ENCODE peak calls at places on chromosomes 13 and 19, in seven cellular contexts. One of them, this sample, is unnamed.

GRCh38 chr13:86601351-86601750 is 802.1 kb upstream of the SLITRK6 start:
- DNase-seq in RWPE1: no peak
- DNase-seq in lower leg skin: no peak
- DNase-seq in progenitor cell of endocrine pancreas: no peak
- DNase-seq in cardiac fibroblast: no peak
- DNase-seq in CD4-positive, alpha-beta T cell: no peak
- DNase-seq in GM12865: no peak
- DNase-seq in this sample: no peak

GRCh38 chr13:27186295-27186694 is 14.7 kb upstream of the USP12 start:
- DNase-seq in RWPE1: peak; percentile 28
- DNase-seq in lower leg skin: no peak
- DNase-seq in progenitor cell of endocrine pancreas: no peak
- DNase-seq in cardiac fibroblast: no peak
- DNase-seq in CD4-positive, alpha-beta T cell: no peak
- DNase-seq in GM12865: no peak
- DNase-seq in this sample: no peak

GRCh38 chr13:24605923-24606372 is 74.3 kb upstream of the ATP12A start:
- DNase-seq in RWPE1: no peak
- DNase-seq in lower leg skin: no peak
- DNase-seq in progenitor cell of endocrine pancreas: no peak
- DNase-seq in cardiac fibroblast: peak; percentile 58
- DNase-seq in CD4-positive, alpha-beta T cell: no peak
- DNase-seq in GM12865: peak; percentile 44
- DNase-seq in this sample: no peak

GRCh38 chr13:68232351-68233130 is 1002.4 kb upstream of the PCDH9 start:
- DNase-seq in RWPE1: no peak
- DNase-seq in lower leg skin: no peak
- DNase-seq in progenitor cell of endocrine pancreas: no peak
- DNase-seq in cardiac fibroblast: no peak
- DNase-seq in CD4-positive, alpha-beta T cell: no peak
- DNase-seq in GM12865: no peak
- DNase-seq in this sample: no peak

GRCh38 chr13:26896986-26897668 is 136.5 kb upstream of the GPR12 start:
- DNase-seq in RWPE1: no peak
- DNase-seq in lower leg skin: peak; percentile 15
- DNase-seq in progenitor cell of endocrine pancreas: no peak
- DNase-seq in cardiac fibroblast: no peak
- DNase-seq in CD4-positive, alpha-beta T cell: no peak
- DNase-seq in GM12865: no peak
- DNase-seq in this sample: no peak

GRCh38 chr13:19838726-19839342 is 24.6 kb downstream of the ZMYM5 start:
- DNase-seq in RWPE1: no peak
- DNase-seq in lower leg skin: no peak
- DNase-seq in progenitor cell of endocrine pancreas: no peak
- DNase-seq in cardiac fibroblast: peak; percentile 86
- DNase-seq in CD4-positive, alpha-beta T cell: no peak
- DNase-seq in GM12865: no peak
- DNase-seq in this sample: no peak

GRCh38 chr19:33482486-33482885 is 39.1 kb downstream of the PEPD start:
- DNase-seq in RWPE1: no peak
- DNase-seq in lower leg skin: no peak
- DNase-seq in progenitor cell of endocrine pancreas: no peak
- DNase-seq in cardiac fibroblast: peak; percentile 45
- DNase-seq in CD4-positive, alpha-beta T cell: no peak
- DNase-seq in GM12865: no peak
- DNase-seq in this sample: no peak

GRCh38 chr13:31968473-31968872 is 63.1 kb upstream of the FRY start:
- DNase-seq in RWPE1: no peak
- DNase-seq in lower leg skin: no peak
- DNase-seq in progenitor cell of endocrine pancreas: no peak
- DNase-seq in cardiac fibroblast: no peak
- DNase-seq in CD4-positive, alpha-beta T cell: no peak
- DNase-seq in GM12865: peak; percentile 68
- DNase-seq in this sample: no peak

GRCh38 chr19:38506723-38507550 is 73.4 kb downstream of the RYR1 start:
- DNase-seq in RWPE1: peak; percentile 97
- DNase-seq in lower leg skin: peak; percentile 96
- DNase-seq in progenitor cell of endocrine pancreas: peak; percentile 25
- DNase-seq in cardiac fibroblast: peak; percentile 60
- DNase-seq in CD4-positive, alpha-beta T cell: peak; percentile 73
- DNase-seq in GM12865: peak; percentile 80
- DNase-seq in this sample: peak; percentile 6

GRCh38 chr19:33462112-33462726 is 59.4 kb downstream of the PEPD start:
- DNase-seq in RWPE1: no peak
- DNase-seq in lower leg skin: peak; percentile 69
- DNase-seq in progenitor cell of endocrine pancreas: no peak
- DNase-seq in cardiac fibroblast: no peak
- DNase-seq in CD4-positive, alpha-beta T cell: no peak
- DNase-seq in GM12865: no peak
- DNase-seq in this sample: no peak

GRCh38 chr19:33826521-33826920 is 29.9 kb downstream of the KCTD15 start:
- DNase-seq in RWPE1: no peak
- DNase-seq in lower leg skin: peak; percentile 57
- DNase-seq in progenitor cell of endocrine pancreas: no peak
- DNase-seq in cardiac fibroblast: no peak
- DNase-seq in CD4-positive, alpha-beta T cell: no peak
- DNase-seq in GM12865: no peak
- DNase-seq in this sample: no peak

GRCh38 chr13:102128216-102128800 is 273.5 kb downstream of the FGF14 start:
- DNase-seq in RWPE1: peak; percentile 78
- DNase-seq in lower leg skin: no peak
- DNase-seq in progenitor cell of endocrine pancreas: no peak
- DNase-seq in cardiac fibroblast: peak; percentile 37
- DNase-seq in CD4-positive, alpha-beta T cell: no peak
- DNase-seq in GM12865: peak; percentile 23
- DNase-seq in this sample: no peak

GRCh38 chr13:26629260-26629659 is 71.8 kb downstream of the WASF3 start:
- DNase-seq in RWPE1: no peak
- DNase-seq in lower leg skin: no peak
- DNase-seq in progenitor cell of endocrine pancreas: no peak
- DNase-seq in cardiac fibroblast: peak; percentile 39
- DNase-seq in CD4-positive, alpha-beta T cell: no peak
- DNase-seq in GM12865: no peak
- DNase-seq in this sample: no peak

GRCh38 chr19:8028951-8029491 is 23.5 kb upstream of the CCL25 start:
- DNase-seq in RWPE1: no peak
- DNase-seq in lower leg skin: no peak
- DNase-seq in progenitor cell of endocrine pancreas: peak; percentile 33
- DNase-seq in cardiac fibroblast: peak; percentile 12
- DNase-seq in CD4-positive, alpha-beta T cell: no peak
- DNase-seq in GM12865: no peak
- DNase-seq in this sample: no peak

GRCh38 chr13:50353651-50354415 is 338.6 kb downstream of the KCNRG start:
- DNase-seq in RWPE1: peak; percentile 19
- DNase-seq in lower leg skin: no peak
- DNase-seq in progenitor cell of endocrine pancreas: no peak
- DNase-seq in cardiac fibroblast: peak; percentile 69
- DNase-seq in CD4-positive, alpha-beta T cell: no peak
- DNase-seq in GM12865: no peak
- DNase-seq in this sample: peak; percentile 35

GRCh38 chr19:13027557-13027956 is 32.3 kb downstream of the NFIX start:
- DNase-seq in RWPE1: no peak
- DNase-seq in lower leg skin: no peak
- DNase-seq in progenitor cell of endocrine pancreas: no peak
- DNase-seq in cardiac fibroblast: no peak
- DNase-seq in CD4-positive, alpha-beta T cell: no peak
- DNase-seq in GM12865: no peak
- DNase-seq in this sample: no peak

GRCh38 chr19:6060600-6061391 is 49.5 kb downstream of the RFX2 start:
- DNase-seq in RWPE1: peak; percentile 89
- DNase-seq in lower leg skin: peak; percentile 91
- DNase-seq in progenitor cell of endocrine pancreas: no peak
- DNase-seq in cardiac fibroblast: peak; percentile 17
- DNase-seq in CD4-positive, alpha-beta T cell: peak; percentile 30
- DNase-seq in GM12865: no peak
- DNase-seq in this sample: peak; percentile 34

GRCh38 chr19:5030136-5030820 is 61.4 kb downstream of the KDM4B start:
- DNase-seq in RWPE1: no peak
- DNase-seq in lower leg skin: peak; percentile 84
- DNase-seq in progenitor cell of endocrine pancreas: no peak
- DNase-seq in cardiac fibroblast: no peak
- DNase-seq in CD4-positive, alpha-beta T cell: no peak
- DNase-seq in GM12865: no peak
- DNase-seq in this sample: no peak

GRCh38 chr13:107466326-107466725 is 749.0 kb downstream of the LIG4 start:
- DNase-seq in RWPE1: peak; percentile 11
- DNase-seq in lower leg skin: no peak
- DNase-seq in progenitor cell of endocrine pancreas: no peak
- DNase-seq in cardiac fibroblast: peak; percentile 21
- DNase-seq in CD4-positive, alpha-beta T cell: no peak
- DNase-seq in GM12865: no peak
- DNase-seq in this sample: no peak

GRCh38 chr13:73254827-73255226 is 196.0 kb downstream of the KLF5 start:
- DNase-seq in RWPE1: no peak
- DNase-seq in lower leg skin: no peak
- DNase-seq in progenitor cell of endocrine pancreas: no peak
- DNase-seq in cardiac fibroblast: no peak
- DNase-seq in CD4-positive, alpha-beta T cell: no peak
- DNase-seq in GM12865: no peak
- DNase-seq in this sample: no peak

GRCh38 chr13:94710881-94711560 is 1.3 kb downstream of the SOX21 start:
- DNase-seq in RWPE1: peak; percentile 18
- DNase-seq in lower leg skin: no peak
- DNase-seq in progenitor cell of endocrine pancreas: peak; percentile 36
- DNase-seq in cardiac fibroblast: no peak
- DNase-seq in CD4-positive, alpha-beta T cell: no peak
- DNase-seq in GM12865: peak; percentile 21
- DNase-seq in this sample: no peak

GRCh38 chr13:110942248-110942981 is 27.5 kb upstream of the ANKRD10 start:
- DNase-seq in RWPE1: no peak
- DNase-seq in lower leg skin: no peak
- DNase-seq in progenitor cell of endocrine pancreas: no peak
- DNase-seq in cardiac fibroblast: peak; percentile 17
- DNase-seq in CD4-positive, alpha-beta T cell: no peak
- DNase-seq in GM12865: peak; percentile 78
- DNase-seq in this sample: no peak

GRCh38 chr13:34108396-34108795 is 290.4 kb downstream of the RFC3 start:
- DNase-seq in RWPE1: no peak
- DNase-seq in lower leg skin: no peak
- DNase-seq in progenitor cell of endocrine pancreas: no peak
- DNase-seq in cardiac fibroblast: peak; percentile 23
- DNase-seq in CD4-positive, alpha-beta T cell: no peak
- DNase-seq in GM12865: no peak
- DNase-seq in this sample: no peak

GRCh38 chr13:34107814-34108213 is 289.9 kb downstream of the RFC3 start:
- DNase-seq in RWPE1: peak; percentile 8
- DNase-seq in lower leg skin: no peak
- DNase-seq in progenitor cell of endocrine pancreas: no peak
- DNase-seq in cardiac fibroblast: peak; percentile 48
- DNase-seq in CD4-positive, alpha-beta T cell: no peak
- DNase-seq in GM12865: no peak
- DNase-seq in this sample: no peak

GRCh38 chr13:34103854-34104253 is 285.9 kb downstream of the RFC3 start:
- DNase-seq in RWPE1: no peak
- DNase-seq in lower leg skin: no peak
- DNase-seq in progenitor cell of endocrine pancreas: no peak
- DNase-seq in cardiac fibroblast: no peak
- DNase-seq in CD4-positive, alpha-beta T cell: no peak
- DNase-seq in GM12865: no peak
- DNase-seq in this sample: no peak

DNA sequence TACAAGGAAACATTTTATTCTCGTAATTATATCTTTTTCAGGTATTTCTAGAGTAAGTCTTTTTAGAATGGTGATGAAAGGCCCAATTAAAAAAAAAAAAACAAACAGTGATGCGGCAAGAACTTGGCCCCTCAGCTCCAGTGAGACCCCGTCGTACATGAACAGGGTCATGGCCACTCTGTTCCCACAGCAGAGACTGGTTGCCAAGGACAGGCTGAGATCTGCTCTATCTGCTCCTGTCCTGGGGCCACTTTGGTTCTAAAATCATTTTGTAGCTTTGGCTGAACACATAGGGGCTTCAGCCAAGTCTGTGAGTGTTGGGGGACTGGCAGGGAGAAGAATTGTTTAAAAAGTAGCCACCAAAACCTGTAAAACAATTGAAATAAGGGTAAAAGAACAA is 286.9 kb downstream of the RFC3 start:
- DNase-seq in RWPE1: no peak
- DNase-seq in lower leg skin: no peak
- DNase-seq in progenitor cell of endocrine pancreas: no peak
- DNase-seq in cardiac fibroblast: no peak
- DNase-seq in CD4-positive, alpha-beta T cell: no peak
- DNase-seq in GM12865: no peak
- DNase-seq in this sample: no peak
- TF ChIP-seq CTCF in RWPE1: no peak
- TF ChIP-seq CTCF in lower leg skin: no peak
- TF ChIP-seq CTCF in progenitor cell of endocrine pancreas: no peak
- TF ChIP-seq CTCF in cardiac fibroblast: no peak
- TF ChIP-seq CTCF in CD4-positive, alpha-beta T cell: no peak
- TF ChIP-seq CTCF in GM12865: no peak
- TF ChIP-seq CTCF in this sample: no peak

GRCh38 chr19:14954071-14954655 is 12.9 kb downstream of the OR7C2 start:
- DNase-seq in RWPE1: peak; percentile 40
- DNase-seq in lower leg skin: no peak
- DNase-seq in progenitor cell of endocrine pancreas: no peak
- DNase-seq in cardiac fibroblast: no peak
- DNase-seq in CD4-positive, alpha-beta T cell: no peak
- DNase-seq in GM12865: peak; percentile 5
- DNase-seq in this sample: no peak

GRCh38 chr19:14952767-14953166 is 11.5 kb downstream of the OR7C2 start:
- DNase-seq in RWPE1: no peak
- DNase-seq in lower leg skin: no peak
- DNase-seq in progenitor cell of endocrine pancreas: no peak
- DNase-seq in cardiac fibroblast: no peak
- DNase-seq in CD4-positive, alpha-beta T cell: no peak
- DNase-seq in GM12865: no peak
- DNase-seq in this sample: no peak

GRCh38 chr19:14944456-14944855 is 3.2 kb downstream of the OR7C2 start:
- DNase-seq in RWPE1: no peak
- DNase-seq in lower leg skin: no peak
- DNase-seq in progenitor cell of endocrine pancreas: no peak
- DNase-seq in cardiac fibroblast: no peak
- DNase-seq in CD4-positive, alpha-beta T cell: no peak
- DNase-seq in GM12865: no peak
- DNase-seq in this sample: no peak

GRCh38 chr19:14950421-14950820 is 9.1 kb downstream of the OR7C2 start:
- DNase-seq in RWPE1: no peak
- DNase-seq in lower leg skin: no peak
- DNase-seq in progenitor cell of endocrine pancreas: no peak
- DNase-seq in cardiac fibroblast: no peak
- DNase-seq in CD4-positive, alpha-beta T cell: no peak
- DNase-seq in GM12865: no peak
- DNase-seq in this sample: no peak

GRCh38 chr19:14949876-14950275 is 8.6 kb downstream of the OR7C2 start:
- DNase-seq in RWPE1: no peak
- DNase-seq in lower leg skin: no peak
- DNase-seq in progenitor cell of endocrine pancreas: no peak
- DNase-seq in cardiac fibroblast: no peak
- DNase-seq in CD4-positive, alpha-beta T cell: no peak
- DNase-seq in GM12865: no peak
- DNase-seq in this sample: no peak
- TF ChIP-seq CTCF in RWPE1: no peak
- TF ChIP-seq CTCF in lower leg skin: no peak
- TF ChIP-seq CTCF in progenitor cell of endocrine pancreas: no peak
- TF ChIP-seq CTCF in cardiac fibroblast: no peak
- TF ChIP-seq CTCF in CD4-positive, alpha-beta T cell: no peak
- TF ChIP-seq CTCF in GM12865: no peak
- TF ChIP-seq CTCF in this sample: no peak

GRCh38 chr19:30882411-30883005 is 466.7 kb downstream of the TSHZ3 start:
- DNase-seq in RWPE1: no peak
- DNase-seq in lower leg skin: peak; percentile 59
- DNase-seq in progenitor cell of endocrine pancreas: no peak
- DNase-seq in cardiac fibroblast: no peak
- DNase-seq in CD4-positive, alpha-beta T cell: no peak
- DNase-seq in GM12865: no peak
- DNase-seq in this sample: no peak
- TF ChIP-seq CTCF in RWPE1: no peak
- TF ChIP-seq CTCF in lower leg skin: no peak
- TF ChIP-seq CTCF in progenitor cell of endocrine pancreas: no peak
- TF ChIP-seq CTCF in cardiac fibroblast: no peak
- TF ChIP-seq CTCF in CD4-positive, alpha-beta T cell: no peak
- TF ChIP-seq CTCF in GM12865: no peak
- TF ChIP-seq CTCF in this sample: no peak

GRCh38 chr13:114339779-114340534 is 25.7 kb downstream of the CHAMP1 start:
- DNase-seq in RWPE1: peak; percentile 34
- DNase-seq in lower leg skin: no peak
- DNase-seq in progenitor cell of endocrine pancreas: no peak
- DNase-seq in cardiac fibroblast: peak; percentile 59
- DNase-seq in CD4-positive, alpha-beta T cell: peak; percentile 16
- DNase-seq in GM12865: peak; percentile 66
- DNase-seq in this sample: peak; percentile 55
- TF ChIP-seq CTCF in RWPE1: peak; percentile 85
- TF ChIP-seq CTCF in lower leg skin: no peak
- TF ChIP-seq CTCF in progenitor cell of endocrine pancreas: peak; percentile 45
- TF ChIP-seq CTCF in cardiac fibroblast: peak; percentile 75
- TF ChIP-seq CTCF in CD4-positive, alpha-beta T cell: peak; percentile 62
- TF ChIP-seq CTCF in GM12865: peak; percentile 63
- TF ChIP-seq CTCF in this sample: peak; percentile 84

This sample was measured in HFFc6.